ENCODE peak calls at places on chromosome 14, in seven cellular contexts. G is right lobe of liver, W is left ventricle myocardium inferior, H is HFFc6, Q is amniotic stem cell, M is HCT116, F is caudate nucleus. O is an unnamed sample.

GRCh38 chr14:67429651-67430205 is 17.8 kb upstream of the PLEK2 start:
- DNase-seq in G (no peak), W (no peak), M (no peak), F (no peak), Q (no peak), H (no peak), O (no peak)

GRCh38 chr14:104276435-104276834 is 138.0 kb downstream of the KIF26A start:
- DNase-seq in H (no peak), G (no peak), M (no peak), F (no peak), Q (no peak), W (no peak), O (no peak)

GRCh38 chr14:82029038-82029437 is 495.4 kb upstream of the SEL1L start:
- DNase-seq in G (no peak), F (peak; percentile 18), Q (no peak), W (no peak), H (no peak), M (no peak), O (no peak)

GRCh38 chr14:105273062-105273461 is 24.7 kb downstream of the BTBD6 start:
- DNase-seq in F (no peak), M (no peak), Q (no peak), H (no peak), W (no peak), G (no peak), O (no peak)

GRCh38 chr14:64501326-64502171 is 2.1 kb downstream of the ZBTB25 start:
- DNase-seq in H (peak; percentile 86), Q (no peak), M (no peak), G (peak; percentile 61), F (no peak), W (peak; percentile 66), O (peak; percentile 13)

GRCh38 chr14:61475316-61475715 is 153.9 kb downstream of the PRKCH start:
- DNase-seq in M (peak; percentile 56), H (peak; percentile 67), W (no peak), G (no peak), Q (peak; percentile 64), F (no peak), O (peak; percentile 59)

GRCh38 chr14:52455291-52456088 is 96.8 kb downstream of the TXNDC16 start:
- DNase-seq in H (peak; percentile 70), F (no peak), W (no peak), M (no peak), Q (no peak), G (no peak), O (no peak)

GRCh38 chr14:58941666-58942065 is 246.8 kb upstream of the DAAM1 start:
- DNase-seq in M (no peak), G (no peak), W (no peak), F (no peak), H (peak; percentile 6), Q (no peak), O (no peak)

GRCh38 chr14:89011327-89011726 is 186.9 kb downstream of the TTC8 start:
- DNase-seq in Q (no peak), G (no peak), H (no peak), F (no peak), W (no peak), M (no peak), O (no peak)

GRCh38 chr14:21631084-21631483 is 3.7 kb downstream of the OR10G2 start:
- DNase-seq in W (no peak), G (no peak), Q (no peak), M (no peak), H (no peak), F (no peak), O (no peak)

GRCh38 chr14:34098045-34098984 is 147.4 kb upstream of the EGLN3 start:
- DNase-seq in W (no peak), H (peak; percentile 31), F (no peak), Q (no peak), M (peak; percentile 46), G (peak; percentile 25), O (peak; percentile 52)

GRCh38 chr14:75417674-75418073 is 10.1 kb upstream of the JDP2 start:
- DNase-seq in W (no peak), H (peak; percentile 41), Q (no peak), M (no peak), F (no peak), G (no peak), O (no peak)

GRCh38 chr14:27181304-27181703 is 583.5 kb upstream of the NOVA1 start:
- DNase-seq in G (no peak), H (no peak), W (peak; percentile 18), Q (no peak), F (no peak), M (no peak), O (no peak)

GRCh38 chr14:52703225-52703624 is 3.8 kb upstream of the PSMC6 start:
- DNase-seq in H (peak; percentile 93), M (no peak), W (no peak), Q (peak; percentile 58), G (peak; percentile 46), F (no peak), O (no peak)

GRCh38 chr14:64654931-64655330 is 49.3 kb upstream of the PLEKHG3 start:
- DNase-seq in W (no peak), G (no peak), M (no peak), F (no peak), H (no peak), Q (no peak), O (no peak)

GRCh38 chr14:100726812-100727564 is at the start of gene DLK1:
- DNase-seq in G (no peak), W (no peak), H (no peak), M (no peak), Q (no peak), F (no peak), O (peak; percentile 67)

GRCh38 chr14:29805415-29806123 is 122.1 kb downstream of the PRKD1 start:
- DNase-seq in M (no peak), F (no peak), Q (peak; percentile 81), W (peak; percentile 58), H (peak; percentile 72), G (peak; percentile 69), O (no peak)

GRCh38 chr14:54420478-54421116 is 20.6 kb downstream of the CNIH1 start:
- DNase-seq in F (no peak), W (no peak), H (peak; percentile 54), M (peak; percentile 29), Q (no peak), G (no peak), O (peak; percentile 67)

GRCh38 chr14:64265222-64265621 is 28.9 kb downstream of the ESR2 start:
- DNase-seq in Q (no peak), G (no peak), H (no peak), W (no peak), F (no peak), M (no peak), O (no peak)

GRCh38 chr14:73472182-73473114 is 14.1 kb upstream of the NUMB start:
- DNase-seq in M (peak; percentile 60), Q (peak; percentile 46), W (no peak), F (no peak), H (peak; percentile 73), G (no peak), O (peak; percentile 69)

GRCh38 chr14:101108579-101109346 is 205.2 kb upstream of the RTL1 start:
- DNase-seq in G (no peak), M (no peak), W (no peak), H (no peak), Q (no peak), F (no peak), O (no peak)

GRCh38 chr14:65228956-65229355 is 126.6 kb upstream of the MAX start:
- DNase-seq in Q (no peak), F (no peak), W (no peak), H (no peak), G (no peak), M (no peak), O (no peak)

GRCh38 chr14:98754343-98755025 is 517.5 kb downstream of the BCL11B start:
- DNase-seq in H (no peak), Q (no peak), M (no peak), G (no peak), W (no peak), F (no peak), O (no peak)

GRCh38 chr14:105199093-105199492 is 18.0 kb upstream of the NUDT14 start:
- DNase-seq in W (peak; percentile 56), F (no peak), G (peak; percentile 62), H (no peak), M (no peak), Q (no peak), O (no peak)

GRCh38 chr14:77375973-77376372 is 921 bp downstream of the TMED8 start:
- DNase-seq in Q (no peak), W (no peak), F (no peak), G (no peak), H (no peak), M (no peak), O (no peak)

GRCh38 chr14:101797785-101798342 is 36.4 kb downstream of the PPP2R5C start:
- DNase-seq in G (no peak), Q (no peak), M (no peak), W (peak; percentile 48), F (no peak), H (no peak), O (no peak)

GRCh38 chr14:26984318-26985177 is 386.7 kb upstream of the NOVA1 start:
- DNase-seq in W (peak; percentile 22), M (peak; percentile 4), Q (peak; percentile 12), G (peak; percentile 33), H (no peak), F (peak; percentile 7), O (peak; percentile 30)

GRCh38 chr14:68232643-68233055 is 413.1 kb downstream of the RAD51B start:
- DNase-seq in M (peak; percentile 82), H (peak; percentile 97), Q (peak; percentile 97), W (no peak), G (peak; percentile 22), F (no peak), O (peak; percentile 27)

GRCh38 chr14:70640938-70641547 is 673 bp upstream of the TTC9 start:
- DNase-seq in G (peak; percentile 37), F (no peak), H (no peak), W (no peak), Q (no peak), M (no peak), O (peak; percentile 63)

GRCh38 chr14:91872517-91873470 is 5.5 kb upstream of the TC2N start:
- DNase-seq in W (peak; percentile 72), F (no peak), H (no peak), M (no peak), Q (no peak), G (peak; percentile 79), O (peak; percentile 36)

GRCh38 chr14:45251912-45252311 is 1.1 kb downstream of the MIS18BP1 start:
- DNase-seq in F (no peak), W (no peak), H (no peak), G (no peak), Q (no peak), M (no peak), O (no peak)

GRCh38 chr14:50520947-50521815 is 11.2 kb downstream of the MAP4K5 start:
- DNase-seq in M (peak; percentile 45), Q (peak; percentile 65), G (no peak), W (no peak), H (peak; percentile 71), F (no peak), O (no peak)

GRCh38 chr14:104773505-104774452 is 20.8 kb downstream of the SIVA1 start:
- DNase-seq in W (no peak), Q (no peak), H (no peak), G (no peak), F (no peak), M (no peak), O (no peak)